ENCODE peak calls at places on chromosomes 16 and 17, in seven cellular contexts. A is ovary; W is COR-L47; F is stimulated activated CD4-positive, alpha-beta T cell treated with anti-CD3 and anti-CD28 coated beads, Interleukin-1b, Interleukin-23, amount 100 ng/mL, for 24 hours; K is HL-60; X is central memory CD8-positive, alpha-beta T cell; P is Ammon's horn. J is an unnamed sample.

GRCh38 chr17:39462644-39463375 is 1.5 kb downstream of the CDK12 start:
- DNase-seq in P (peak), K (peak), F (no peak), A (no peak), W (no peak), X (no peak), J (no peak)

GRCh38 chr16:27334874-27335273 is 21.1 kb downstream of the IL4R start:
- DNase-seq in F (no peak), P (no peak), A (no peak), W (no peak), X (no peak), K (no peak), J (no peak)

GRCh38 chr17:7356072-7356549 is 1.2 kb downstream of the TMEM95 start:
- DNase-seq in F (peak), W (peak), A (peak), K (peak), X (peak), P (peak), J (peak)

GRCh38 chr16:46884513-46885293 is 541 bp downstream of the GPT2 start:
- DNase-seq in K (peak), P (peak), A (no peak), F (no peak), W (no peak), X (no peak), J (peak)

GRCh38 chr17:60435244-60436170 is 13.2 kb downstream of the CHCT1 start:
- DNase-seq in A (peak), F (no peak), P (peak), K (peak), W (peak), X (peak), J (peak)

GRCh38 chr16:57786632-57787518 is 15.4 kb downstream of the KIFC3 start:
- DNase-seq in X (no peak), F (no peak), K (no peak), P (peak), A (peak), W (no peak), J (peak)

GRCh38 chr16:21253470-21253869 is 20.0 kb downstream of the ANKS4B start:
- DNase-seq in P (no peak), A (no peak), W (no peak), X (no peak), K (no peak), F (no peak), J (no peak)

GRCh38 chr17:65394811-65395472 is 166.5 kb downstream of the AXIN2 start:
- DNase-seq in W (no peak), K (no peak), P (no peak), A (no peak), X (no peak), F (no peak), J (no peak)

GRCh38 chr16:20359997-20360396 is 7.5 kb upstream of the UMOD start:
- DNase-seq in X (no peak), P (no peak), A (no peak), K (no peak), F (no peak), W (no peak), J (no peak)

GRCh38 chr16:1941924-1942809 is 832 bp downstream of the MSRB1 start:
- DNase-seq in X (no peak), F (no peak), K (peak), W (no peak), A (no peak), P (no peak), J (no peak)

GRCh38 chr16:85473909-85474640 is 139.0 kb upstream of the GSE1 start:
- DNase-seq in A (no peak), P (no peak), F (no peak), K (no peak), W (peak), X (no peak), J (no peak)

GRCh38 chr16:46789499-46790414 is 41.2 kb downstream of the C16orf87 start:
- DNase-seq in F (peak), W (peak), A (peak), X (peak), P (peak), K (peak), J (peak)

GRCh38 chr16:49618955-49619354 is 237.0 kb downstream of the ZNF423 start:
- DNase-seq in K (no peak), A (peak), P (no peak), X (no peak), W (no peak), F (no peak), J (no peak)

GRCh38 chr16:19363741-19364140 is 53.9 kb upstream of the TMC5 start:
- DNase-seq in A (no peak), W (no peak), F (no peak), K (no peak), P (peak), X (no peak), J (peak)

GRCh38 chr17:61492759-61493526 is 40.7 kb downstream of the TBX4 start:
- DNase-seq in W (no peak), P (no peak), K (no peak), X (no peak), A (no peak), F (no peak), J (no peak)

GRCh38 chr16:49952386-49952785 is 72.6 kb upstream of the CNEP1R1 start:
- DNase-seq in K (no peak), W (no peak), A (no peak), F (no peak), X (no peak), P (no peak), J (no peak)

GRCh38 chr17:1590031-1590746 is 27.6 kb upstream of the PITPNA start:
- DNase-seq in P (no peak), W (no peak), X (no peak), K (no peak), A (peak), F (no peak), J (peak)

GRCh38 chr17:53950207-53950857 is 127.6 kb downstream of the KIF2B start:
- DNase-seq in A (no peak), W (no peak), K (no peak), F (no peak), X (no peak), P (no peak), J (no peak)

GRCh38 chr16:74726736-74727135 is 26.1 kb upstream of the MLKL start:
- DNase-seq in K (peak), W (no peak), P (no peak), X (no peak), A (no peak), F (no peak), J (no peak)

GRCh38 chr17:76940738-76941350 is 72.6 kb downstream of the MGAT5B start:
- DNase-seq in P (no peak), X (no peak), F (no peak), A (no peak), K (no peak), W (no peak), J (no peak)

J was measured in dorsolateral prefrontal cortex.